ENCODE peak calls at places on chromosomes 3 and 15, in ten cellular contexts. B, O, H, G, N, D, X, T, P and A are unnamed samples.
A peak's percentile ranks its signal among the peaks of the same experiment; 100 is the strongest.

GRCh38 chr15:90362936-90363212 is 10.8 kb downstream of the ZNF774 start:
- DNase-seq in B (no peak), O (no peak), H (no peak), G (no peak), N (no peak), D (peak; percentile 82), X (peak; percentile 57), T (peak; percentile 44), P (no peak), A (no peak)

GRCh38 chr3:171896341-171896740 is 53.2 kb downstream of the TMEM212 start:
- DNase-seq in B (no peak), O (no peak), H (no peak), G (no peak), N (no peak), D (no peak), X (no peak), T (no peak), P (no peak), A (no peak)

GRCh38 chr3:102123590-102124190 is 274.4 kb downstream of the NFKBIZ start:
- DNase-seq in B (no peak), O (no peak), H (no peak), G (no peak), N (no peak), D (no peak), X (peak; percentile 33), T (no peak), P (no peak), A (no peak)

GRCh38 chr15:30985081-30985531 is 6.3 kb downstream of the MTMR10 start:
- DNase-seq in B (peak; percentile 29), O (no peak), H (no peak), G (no peak), N (no peak), D (peak; percentile 37), X (no peak), T (no peak), P (no peak), A (no peak)

GRCh38 chr3:45890405-45890804 is 4.1 kb downstream of the CCR9 start:
- DNase-seq in B (peak; percentile 76), O (no peak), H (no peak), G (no peak), N (no peak), D (no peak), X (peak; percentile 7), T (no peak), P (no peak), A (peak; percentile 14)

GRCh38 chr3:69921651-69922050 is 77.9 kb upstream of the SAMMSON start:
- DNase-seq in B (no peak), O (no peak), H (no peak), G (no peak), N (no peak), D (no peak), X (no peak), T (no peak), P (no peak), A (no peak)

GRCh38 chr3:51994530-51994929 is 1.2 kb downstream of the RPL29 start:
- DNase-seq in B (no peak), O (no peak), H (no peak), G (no peak), N (no peak), D (no peak), X (no peak), T (no peak), P (no peak), A (no peak)

GRCh38 chr15:62472616-62473299 is 307.7 kb upstream of the C2CD4B start:
- DNase-seq in B (peak; percentile 23), O (no peak), H (no peak), G (no peak), N (no peak), D (peak; percentile 56), X (no peak), T (no peak), P (no peak), A (no peak)

GRCh38 chr3:45583021-45583851 is 11.3 kb upstream of the LIMD1 start:
- DNase-seq in B (peak; percentile 34), O (peak; percentile 59), H (no peak), G (peak; percentile 70), N (no peak), D (no peak), X (no peak), T (no peak), P (no peak), A (peak; percentile 61)

GRCh38 chr15:65318870-65319356 is 14.4 kb downstream of the RNU5B-1 start:
- DNase-seq in B (peak; percentile 82), O (no peak), H (peak; percentile 89), G (peak; percentile 77), N (peak; percentile 87), D (peak; percentile 97), X (peak; percentile 90), T (no peak), P (peak; percentile 63), A (peak; percentile 83)

GRCh38 chr3:125163739-125164601 is 48.6 kb downstream of the SLC12A8 start:
- DNase-seq in B (peak; percentile 39), O (no peak), H (no peak), G (no peak), N (peak; percentile 26), D (peak; percentile 41), X (no peak), T (no peak), P (no peak), A (no peak)

GRCh38 chr3:138442433-138442832 is 8.0 kb downstream of the ESYT3 start:
- DNase-seq in B (no peak), O (no peak), H (no peak), G (no peak), N (peak; percentile 71), D (peak; percentile 64), X (peak; percentile 79), T (no peak), P (no peak), A (no peak)

GRCh38 chr3:150545419-150546225 is 674 bp downstream of the SERP1 start:
- DNase-seq in B (peak; percentile 48), O (no peak), H (no peak), G (peak; percentile 49), N (peak; percentile 27), D (peak; percentile 7), X (peak; percentile 21), T (no peak), P (peak; percentile 25), A (peak; percentile 41)

GRCh38 chr3:41362638-41363559 is 163.6 kb downstream of the CTNNB1 start:
- DNase-seq in B (no peak), O (peak; percentile 59), H (no peak), G (no peak), N (no peak), D (peak; percentile 26), X (no peak), T (no peak), P (no peak), A (no peak)

GRCh38 chr3:37997791-37998370 is 7.3 kb downstream of the VILL start:
- DNase-seq in B (no peak), O (no peak), H (peak; percentile 85), G (no peak), N (no peak), D (no peak), X (no peak), T (no peak), P (no peak), A (no peak)